ENCODE peak calls at places on chromosomes 1 and 21, in four cellular contexts. W is ovary, Y is endothelial cell, T is A549. N is an unnamed sample.

GRCh38 chr21:36959020-36959835 is 7.2 kb downstream of the HLCS start:
- DNase-seq in W (no peak), Y (no peak), T (no peak), N (no peak)

GRCh38 chr1:184389446-184389845 is 2.6 kb downstream of the C1orf21 start:
- DNase-seq in W (no peak), Y (no peak), T (no peak), N (no peak)

GRCh38 chr1:172497230-172497629 is 35.7 kb upstream of the SUCO start:
- DNase-seq in W (peak), Y (peak), T (peak), N (peak)

GRCh38 chr1:212964102-212964501 is 13.8 kb downstream of the VASH2 start:
- DNase-seq in W (no peak), Y (no peak), T (no peak), N (no peak)

GRCh38 chr1:201599548-201599947 is 60.6 kb downstream of the NAV1 start:
- DNase-seq in W (no peak), Y (no peak), T (no peak), N (no peak)

GRCh38 chr1:166170726-166171125 is 3.9 kb upstream of the FAM78B start:
- DNase-seq in W (no peak), Y (no peak), T (no peak), N (no peak)

GRCh38 chr1:155884028-155884950 is 24.9 kb downstream of the SYT11 start:
- DNase-seq in W (peak), Y (no peak), T (no peak), N (no peak)

GRCh38 chr1:220879090-220879508 is at the start of gene HLX:
- DNase-seq in W (peak), Y (peak), T (peak), N (peak)

GRCh38 chr1:88058205-88058604 is 625.9 kb upstream of the PKN2 start:
- DNase-seq in W (no peak), Y (no peak), T (no peak), N (no peak)

GRCh38 chr1:185338719-185339622 is 21.9 kb upstream of the IVNS1ABP start:
- DNase-seq in W (no peak), Y (no peak), T (no peak), N (no peak)

GRCh38 chr1:21869620-21870121 is 57.6 kb downstream of the LDLRAD2 start:
- DNase-seq in W (peak), Y (no peak), T (peak), N (peak)

GRCh38 chr1:31934706-31935629 is 3.2 kb downstream of the PTP4A2 start:
- DNase-seq in W (no peak), Y (no peak), T (no peak), N (no peak)

GRCh38 chr1:32825181-32825580 is 7.7 kb downstream of the S100PBP start:
- DNase-seq in W (no peak), Y (no peak), T (no peak), N (no peak)

GRCh38 chr1:97920275-97920831 is 481 bp downstream of the DPYD start:
- DNase-seq in W (no peak), Y (no peak), T (peak), N (no peak)

GRCh38 chr1:244239261-244239770 is 188.2 kb downstream of the ZBTB18 start:
- DNase-seq in W (no peak), Y (no peak), T (no peak), N (no peak)

GRCh38 chr1:12063141-12064072 is at the start of gene TNFRSF8:
- DNase-seq in W (no peak), Y (no peak), T (no peak), N (no peak)

GRCh38 chr1:11649624-11650330 is 4.5 kb downstream of the FBXO2 start:
- DNase-seq in W (no peak), Y (no peak), T (no peak), N (no peak)

DNA sequence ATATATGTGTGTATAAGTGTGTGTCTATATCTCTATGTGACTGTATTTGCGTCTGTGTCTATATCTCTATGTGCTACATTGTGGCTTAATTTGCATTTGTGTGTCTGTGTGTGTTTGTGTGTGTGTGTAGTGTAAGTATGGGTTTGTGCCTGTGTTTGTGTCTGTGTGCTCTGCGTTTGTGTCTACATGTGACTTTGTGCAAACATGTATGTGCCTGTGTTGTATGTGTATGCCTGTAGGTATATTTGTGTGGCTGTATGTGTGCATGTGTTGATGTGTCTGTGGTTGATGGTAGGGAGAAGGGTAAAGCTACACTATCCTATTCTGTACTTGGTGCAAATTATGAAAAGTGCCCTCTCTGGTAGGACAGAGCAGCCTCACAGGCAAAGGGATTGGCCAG is 7.3 kb upstream of the FGGY start:
- DNase-seq in W (no peak), Y (no peak), T (no peak), N (no peak)
- TF ChIP-seq CTCF in W (no peak), Y (no peak), T (no peak), N (no peak)

GRCh38 chr21:45455321-45456013 is 50.5 kb downstream of the COL18A1 start:
- DNase-seq in W (peak), Y (no peak), T (no peak), N (peak)

GRCh38 chr21:45453308-45453950 is 48.5 kb downstream of the COL18A1 start:
- DNase-seq in W (peak), Y (no peak), T (no peak), N (no peak)

GRCh38 chr21:45452696-45453307 is 47.8 kb downstream of the COL18A1 start:
- DNase-seq in W (no peak), Y (no peak), T (no peak), N (no peak)

GRCh38 chr21:45454924-45455315 is 50.0 kb downstream of the COL18A1 start:
- DNase-seq in W (peak), Y (no peak), T (no peak), N (no peak)

DNA sequence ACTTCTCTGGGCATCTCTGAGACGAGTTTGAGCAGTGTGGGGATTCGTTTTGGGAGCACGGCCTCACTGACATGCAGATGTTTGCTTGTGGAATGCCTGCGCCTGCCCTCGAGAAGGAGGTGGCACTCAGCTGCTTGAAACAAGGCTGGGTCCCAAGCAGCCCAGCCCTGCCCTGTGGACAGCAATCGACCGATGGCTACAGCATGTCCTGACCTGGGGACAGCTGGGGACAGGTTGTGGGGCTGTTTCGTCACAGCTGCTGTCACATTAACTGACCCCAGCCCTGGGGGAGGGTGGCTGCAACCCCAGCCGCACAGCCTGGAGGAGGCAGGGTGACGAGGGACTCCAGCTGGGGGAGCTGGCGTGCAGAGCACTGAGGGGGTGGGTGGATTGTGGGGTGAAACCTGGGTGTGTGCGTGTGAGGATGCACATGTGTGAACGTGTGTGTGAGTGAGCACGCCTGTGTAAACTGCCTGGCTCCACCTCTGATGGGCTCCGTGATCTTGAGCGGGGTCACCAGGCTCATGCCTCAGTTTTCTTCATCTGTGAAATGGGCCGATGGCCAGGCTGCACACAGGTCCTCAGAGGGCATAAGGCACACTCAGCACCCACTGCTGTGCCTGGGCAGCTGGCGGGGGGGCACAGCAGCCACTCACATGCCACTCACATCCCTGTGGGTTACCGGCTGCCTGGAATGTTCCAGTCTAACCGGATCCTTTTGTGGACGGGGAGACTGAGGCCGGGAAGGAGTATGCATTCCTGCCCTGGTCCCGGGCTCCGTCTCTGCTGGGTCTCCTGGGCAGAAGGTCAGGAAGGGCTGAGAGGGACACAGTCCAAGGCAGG is 49.3 kb downstream of the COL18A1 start:
- DNase-seq in W (peak), Y (no peak), T (no peak), N (no peak)
- TF ChIP-seq CTCF in W (no peak), Y (no peak), T (no peak), N (no peak)

GRCh38 chr1:85464497-85465098 is 361 bp downstream of the DDAH1 start:
- DNase-seq in W (peak), Y (peak), T (peak), N (peak)
- TF ChIP-seq CTCF in W (no peak), Y (no peak), T (no peak), N (no peak)

GRCh38 chr1:84689514-84690396 is 506 bp downstream of the SSX2IP start:
- DNase-seq in W (no peak), Y (peak), T (peak), N (no peak)
- TF ChIP-seq CTCF in W (no peak), Y (no peak), T (peak), N (peak)

GRCh38 chr1:40059292-40059959 is 18.9 kb downstream of the CAP1 start:
- DNase-seq in W (no peak), Y (peak), T (no peak), N (peak)
- TF ChIP-seq CTCF in W (no peak), Y (no peak), T (no peak), N (no peak)

GRCh38 chr1:191519519-191519918 is 638.7 kb upstream of the RGS18 start:
- DNase-seq in W (no peak), Y (no peak), T (no peak), N (no peak)

GRCh38 chr1:191520345-191520744 is 637.9 kb upstream of the RGS18 start:
- DNase-seq in W (no peak), Y (no peak), T (no peak), N (no peak)

DNA sequence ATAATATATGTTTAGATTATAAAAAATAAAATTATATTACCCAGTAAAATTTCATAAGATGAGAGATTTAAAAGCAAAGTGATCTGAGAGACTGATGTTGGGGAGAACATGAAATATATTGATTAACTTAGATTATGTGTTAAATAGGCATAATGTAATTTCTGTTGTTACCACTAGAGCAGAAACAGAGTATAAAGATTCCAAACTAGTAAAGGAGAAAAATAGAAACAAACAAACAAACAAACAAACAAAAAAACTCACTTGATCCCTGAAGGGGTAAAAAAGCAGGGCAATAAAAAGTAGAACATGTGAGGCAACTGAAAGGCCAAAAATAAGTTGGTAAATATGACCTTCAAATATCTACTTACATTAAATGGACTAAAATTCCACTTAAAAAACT is 640.4 kb upstream of the RGS18 start:
- DNase-seq in W (no peak), Y (no peak), T (no peak), N (no peak)
- TF ChIP-seq CTCF in W (no peak), Y (peak), T (no peak), N (no peak)

DNA sequence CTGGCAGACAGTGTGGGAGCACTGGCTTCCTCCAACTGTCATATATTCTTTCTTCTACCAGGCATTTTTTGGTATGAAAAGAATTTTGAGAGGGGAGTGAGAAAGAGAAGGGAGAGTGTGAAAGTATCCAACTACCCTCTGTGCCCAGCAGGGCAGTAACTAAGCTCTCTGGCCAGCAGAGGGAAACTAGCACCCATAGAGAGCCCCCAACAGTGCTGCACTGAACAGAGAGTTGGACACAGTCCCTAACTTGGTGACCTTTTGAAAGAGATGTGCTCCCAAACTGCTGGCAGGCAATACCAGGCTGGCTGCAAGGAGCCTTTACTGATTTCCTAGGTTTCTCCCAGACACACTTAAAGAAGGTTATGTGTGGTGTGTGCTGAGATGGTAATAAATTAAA is 118.8 kb upstream of the PBX1 start:
- DNase-seq in W (no peak), Y (no peak), T (peak), N (peak)
- TF ChIP-seq CTCF in W (peak), Y (no peak), T (peak), N (peak)

GRCh38 chr1:230797376-230798186 is 50.4 kb downstream of the CAPN9 start:
- DNase-seq in W (peak), Y (peak), T (peak), N (peak)
- TF ChIP-seq CTCF in W (peak), Y (no peak), T (peak), N (peak)

N was measured in PC-9.